ENCODE peak calls at places on chromosomes 1 and 21, in five cellular contexts. G is PC-3, X is GM23248, N is HCT116, T is fibroblast of lung. B is an unnamed sample.

GRCh38 chr1:232471250-232471649 is 158.7 kb downstream of the SIPA1L2 start:
- DNase-seq in N (no peak), X (no peak), G (peak), T (no peak), B (peak)

GRCh38 chr1:9127395-9128160 is 1.3 kb downstream of the GPR157 start:
- DNase-seq in N (no peak), G (peak), X (no peak), T (no peak), B (no peak)

GRCh38 chr1:61004269-61005003 is 77.9 kb upstream of the NFIA start:
- DNase-seq in G (no peak), T (no peak), X (no peak), N (no peak), B (no peak)

GRCh38 chr21:36186506-36187399 is 30.1 kb downstream of the DOP1B start:
- DNase-seq in G (no peak), X (no peak), T (no peak), N (no peak), B (no peak)

GRCh38 chr1:14109276-14109635 is 409.3 kb downstream of the PRDM2 start:
- DNase-seq in T (no peak), G (no peak), N (no peak), X (no peak), B (no peak)

GRCh38 chr1:110800079-110800478 is 72.9 kb upstream of the CD53 start:
- DNase-seq in N (no peak), G (no peak), X (peak), T (no peak), B (no peak)

GRCh38 chr21:41802684-41803083 is 35.8 kb upstream of the RIPK4 start:
- DNase-seq in G (peak), T (peak), N (no peak), X (peak), B (no peak)

GRCh38 chr1:153651771-153652170 is 6.7 kb upstream of the SNAPIN start:
- DNase-seq in G (no peak), N (no peak), X (no peak), T (no peak), B (no peak)

GRCh38 chr1:177897601-177898376 is 72.1 kb downstream of the SEC16B start:
- DNase-seq in G (no peak), X (no peak), N (no peak), T (no peak), B (no peak)

GRCh38 chr1:21329209-21329844 is 39.1 kb upstream of the ECE1 start:
- DNase-seq in N (peak), X (no peak), T (no peak), G (peak), B (no peak)

GRCh38 chr1:226073184-226073950 is 10.9 kb downstream of the H3-3A start:
- DNase-seq in T (no peak), N (no peak), G (no peak), X (no peak), B (no peak)

GRCh38 chr1:40944326-40944725 is 35.2 kb upstream of the CTPS1 start:
- DNase-seq in G (peak), T (peak), X (peak), N (no peak), B (no peak)

GRCh38 chr1:241639653-241640148 is 468 bp downstream of the CHML start:
- DNase-seq in T (peak), G (no peak), X (peak), N (no peak), B (no peak)

GRCh38 chr1:205575294-205575885 is 56.4 kb downstream of the ELK4 start:
- DNase-seq in N (no peak), G (no peak), T (no peak), X (no peak), B (no peak)

GRCh38 chr1:56450004-56450666 is 129.2 kb downstream of the PLPP3 start:
- DNase-seq in T (no peak), N (no peak), X (no peak), G (no peak), B (no peak)

GRCh38 chr1:205600085-205600484 is 31.7 kb downstream of the ELK4 start:
- DNase-seq in T (peak), N (no peak), G (peak), X (peak), B (no peak)

GRCh38 chr1:167401260-167401873 is 117.0 kb downstream of the CD247 start:
- DNase-seq in G (peak), X (peak), T (peak), N (peak), B (no peak)

GRCh38 chr1:156073740-156074139 is 8.5 kb downstream of the MEX3A start:
- DNase-seq in X (no peak), N (no peak), G (no peak), T (no peak), B (no peak)

GRCh38 chr1:78492376-78492950 is 1.7 kb downstream of the PTGFR start:
- DNase-seq in T (no peak), N (no peak), G (peak), X (peak), B (no peak)

GRCh38 chr1:156376146-156376545 is 7.1 kb downstream of the RHBG start:
- DNase-seq in G (no peak), T (peak), N (no peak), X (peak), B (peak)

GRCh38 chr1:58204284-58204683 is 342.2 kb downstream of the OMA1 start:
- DNase-seq in T (no peak), N (no peak), X (peak), G (no peak), B (no peak)

GRCh38 chr1:220335668-220336067 is 63.4 kb upstream of the RAB3GAP2 start:
- DNase-seq in X (no peak), G (peak), T (no peak), N (no peak), B (no peak)

GRCh38 chr1:38474738-38475623 is 384.6 kb downstream of the RRAGC start:
- DNase-seq in X (no peak), N (no peak), T (no peak), G (no peak), B (no peak)

GRCh38 chr1:8661185-8662110 is 156.0 kb downstream of the RERE start:
- DNase-seq in T (peak), G (peak), N (no peak), X (peak), B (peak)

GRCh38 chr21:44513389-44514217 is 26.4 kb downstream of the KRTAP10-1 start:
- DNase-seq in T (no peak), X (no peak), N (no peak), G (peak), B (no peak)

GRCh38 chr1:200034821-200035396 is 7.4 kb downstream of the NR5A2 start:
- DNase-seq in T (peak), G (no peak), N (no peak), X (peak), B (no peak)

GRCh38 chr1:114618606-114619005 is 37.2 kb upstream of the BCAS2 start:
- DNase-seq in T (no peak), X (no peak), N (no peak), G (no peak), B (no peak)

GRCh38 chr21:17636711-17637110 is 24.0 kb upstream of the BTG3 start:
- DNase-seq in T (no peak), X (peak), G (no peak), N (no peak), B (no peak)

GRCh38 chr1:109837852-109838570 is 72.6 kb upstream of the CSF1 start:
- DNase-seq in T (no peak), N (no peak), X (no peak), G (no peak), B (no peak)

GRCh38 chr1:46186076-46186475 is 9.8 kb upstream of the P3R3URF start:
- DNase-seq in T (no peak), G (no peak), X (no peak), N (no peak), B (no peak)

GRCh38 chr1:43493661-43494450 is 36.8 kb upstream of the PTPRF start:
- DNase-seq in N (no peak), T (peak), G (no peak), X (no peak), B (peak)

GRCh38 chr1:99170516-99170915 is 93.8 kb upstream of the PLPPR4 start:
- DNase-seq in T (peak), N (no peak), X (peak), G (peak), B (no peak)

DNA sequence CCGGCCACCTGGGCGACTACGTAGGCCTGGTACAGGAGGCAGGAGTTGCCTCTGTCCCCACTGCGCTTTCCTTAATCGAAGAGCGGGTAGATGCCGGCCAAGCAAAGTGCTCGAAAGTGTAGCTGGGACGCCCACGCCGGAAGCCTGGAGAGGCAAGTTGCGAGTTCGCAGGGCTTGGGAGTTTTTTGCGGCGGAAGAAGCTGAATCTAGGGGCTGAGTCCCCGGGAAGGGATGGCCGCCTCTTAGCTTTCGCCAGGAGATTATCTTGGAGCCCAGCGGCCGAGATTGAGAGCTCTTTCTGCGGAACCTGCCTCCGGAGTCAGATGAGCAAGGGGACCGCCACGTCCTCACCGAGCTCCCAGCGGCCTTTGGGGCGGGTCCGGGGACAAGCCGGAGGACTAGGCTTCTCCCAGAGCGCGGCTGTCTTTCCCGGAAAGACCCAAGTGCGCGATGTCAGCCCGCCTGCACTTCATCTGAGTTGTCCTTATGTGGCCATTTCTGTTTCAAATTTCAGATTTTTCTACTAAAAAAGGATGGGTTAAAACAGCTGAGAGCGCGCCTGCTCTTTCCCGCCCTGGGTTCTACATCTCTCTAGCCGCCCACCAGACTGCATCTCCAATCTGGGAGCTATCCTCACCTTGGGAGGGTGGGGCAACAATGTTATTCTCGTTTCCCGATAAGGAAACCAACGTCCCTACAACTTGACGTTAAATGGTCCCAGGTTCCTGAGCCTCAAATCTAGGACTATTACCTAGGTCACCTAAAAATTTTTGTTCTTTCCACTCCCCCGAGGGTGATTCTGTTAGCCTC is 12.4 kb upstream of the TBX15 start:
- DNase-seq in T (no peak), N (no peak), G (no peak), X (peak), B (no peak)
- TF ChIP-seq EZH2 in T (peak), N (no peak), G (no peak), X (no peak), B (no peak)

GRCh38 chr1:18647681-18648214 is 17.1 kb downstream of the PAX7 start:
- DNase-seq in N (no peak), X (no peak), T (no peak), G (no peak), B (no peak)
- TF ChIP-seq EZH2 in N (no peak), X (no peak), T (no peak), G (no peak), B (no peak)

GRCh38 chr1:1197551-1198422 is 8.6 kb downstream of the TNFRSF18 start:
- DNase-seq in X (no peak), N (no peak), T (no peak), G (no peak), B (no peak)

GRCh38 chr1:1198423-1199140 is 7.8 kb downstream of the TNFRSF18 start:
- DNase-seq in T (no peak), N (no peak), G (no peak), X (no peak), B (no peak)

GRCh38 chr1:1197188-1197500 is 9.2 kb downstream of the TNFRSF18 start:
- DNase-seq in N (no peak), X (no peak), T (no peak), G (no peak), B (no peak)

GRCh38 chr1:1194723-1195122 is 11.7 kb downstream of the TNFRSF18 start:
- DNase-seq in T (peak), X (no peak), N (no peak), G (no peak), B (no peak)

DNA sequence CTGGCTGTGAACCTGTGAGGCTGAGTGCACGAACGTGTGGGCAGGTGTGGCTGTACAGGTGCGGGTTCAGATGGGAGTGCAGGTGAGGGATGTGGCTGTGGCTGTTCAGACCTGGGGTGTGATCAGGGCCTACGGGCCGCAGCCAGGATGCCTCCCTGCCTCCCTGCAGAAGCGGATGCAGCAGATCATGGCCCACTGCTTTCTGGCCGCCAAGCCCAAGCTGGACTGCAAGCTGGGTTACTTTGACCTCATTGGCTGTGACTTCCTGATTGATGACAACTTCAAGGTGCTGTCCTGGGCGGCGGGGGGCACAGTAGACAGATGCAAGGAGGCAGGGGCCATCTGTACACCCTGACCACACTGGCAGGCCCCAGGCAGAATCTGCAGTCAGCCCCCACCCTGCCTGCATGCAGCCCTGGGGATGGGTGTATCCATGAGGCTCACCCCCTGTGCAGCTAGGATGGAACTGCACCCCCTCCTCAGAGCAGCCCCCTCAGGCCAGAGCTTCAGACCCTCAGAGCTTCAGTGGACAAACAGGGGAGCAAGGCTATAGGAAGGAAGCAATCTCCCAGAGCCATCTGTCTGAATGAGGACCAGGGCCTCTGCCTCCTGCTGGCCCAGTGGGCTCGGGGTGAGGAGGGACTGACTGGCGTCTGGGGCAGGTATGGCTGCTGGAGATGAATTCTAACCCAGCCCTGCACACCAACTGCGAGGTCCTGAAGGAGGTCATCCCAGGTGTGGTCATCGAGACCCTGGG is 9.8 kb downstream of the TNFRSF18 start:
- DNase-seq in G (no peak), N (no peak), T (no peak), X (no peak), B (no peak)
- TF ChIP-seq EZH2 in G (no peak), N (no peak), T (no peak), X (no peak), B (no peak)

GRCh38 chr1:18955116-18955441 is 1.4 kb downstream of the IFFO2 start:
- DNase-seq in N (no peak), G (no peak), X (no peak), T (no peak), B (no peak)

GRCh38 chr1:18959591-18959990 is 3.1 kb upstream of the IFFO2 start:
- DNase-seq in T (no peak), G (no peak), X (no peak), N (no peak), B (no peak)

GRCh38 chr1:18956189-18957135 is at the start of gene IFFO2:
- DNase-seq in G (peak), T (peak), X (peak), N (peak), B (no peak)

GRCh38 chr1:18955442-18956188 is 861 bp downstream of the IFFO2 start:
- DNase-seq in N (no peak), G (peak), X (peak), T (no peak), B (no peak)

GRCh38 chr1:18957532-18958295 is 1.2 kb upstream of the IFFO2 start:
- DNase-seq in X (no peak), T (no peak), N (no peak), G (no peak), B (no peak)
- TF ChIP-seq EZH2 in X (no peak), T (no peak), N (no peak), G (no peak), B (no peak)

DNA sequence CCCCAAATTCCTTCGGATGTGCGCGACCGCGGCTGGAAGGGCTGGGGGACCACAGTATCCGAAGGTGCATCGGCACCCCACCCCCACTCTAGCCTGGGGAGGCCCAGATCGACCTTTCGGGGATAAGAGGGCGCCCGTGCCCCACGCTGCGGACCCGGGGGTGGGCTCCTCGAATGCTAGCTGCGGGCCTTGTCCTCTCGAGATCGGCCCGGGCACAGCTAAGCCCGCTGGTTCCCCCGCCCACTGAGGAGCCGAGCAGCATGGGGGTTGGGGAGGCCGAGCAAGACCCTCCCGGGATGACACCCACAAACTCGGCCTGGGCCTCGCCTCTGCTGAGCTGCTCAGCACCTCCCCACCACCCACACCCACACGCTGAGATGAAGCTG is 653 bp upstream of the IFFO2 start:
- DNase-seq in X (peak), T (no peak), G (no peak), N (no peak), B (no peak)
- TF ChIP-seq EZH2 in X (no peak), T (no peak), G (no peak), N (no peak), B (no peak)

GRCh38 chr21:46099476-46099875 is 1.6 kb downstream of the COL6A2 start:
- DNase-seq in G (peak), N (no peak), X (peak), T (peak), B (no peak)
- TF ChIP-seq EZH2 in G (no peak), N (no peak), X (no peak), T (no peak), B (no peak)

DNA sequence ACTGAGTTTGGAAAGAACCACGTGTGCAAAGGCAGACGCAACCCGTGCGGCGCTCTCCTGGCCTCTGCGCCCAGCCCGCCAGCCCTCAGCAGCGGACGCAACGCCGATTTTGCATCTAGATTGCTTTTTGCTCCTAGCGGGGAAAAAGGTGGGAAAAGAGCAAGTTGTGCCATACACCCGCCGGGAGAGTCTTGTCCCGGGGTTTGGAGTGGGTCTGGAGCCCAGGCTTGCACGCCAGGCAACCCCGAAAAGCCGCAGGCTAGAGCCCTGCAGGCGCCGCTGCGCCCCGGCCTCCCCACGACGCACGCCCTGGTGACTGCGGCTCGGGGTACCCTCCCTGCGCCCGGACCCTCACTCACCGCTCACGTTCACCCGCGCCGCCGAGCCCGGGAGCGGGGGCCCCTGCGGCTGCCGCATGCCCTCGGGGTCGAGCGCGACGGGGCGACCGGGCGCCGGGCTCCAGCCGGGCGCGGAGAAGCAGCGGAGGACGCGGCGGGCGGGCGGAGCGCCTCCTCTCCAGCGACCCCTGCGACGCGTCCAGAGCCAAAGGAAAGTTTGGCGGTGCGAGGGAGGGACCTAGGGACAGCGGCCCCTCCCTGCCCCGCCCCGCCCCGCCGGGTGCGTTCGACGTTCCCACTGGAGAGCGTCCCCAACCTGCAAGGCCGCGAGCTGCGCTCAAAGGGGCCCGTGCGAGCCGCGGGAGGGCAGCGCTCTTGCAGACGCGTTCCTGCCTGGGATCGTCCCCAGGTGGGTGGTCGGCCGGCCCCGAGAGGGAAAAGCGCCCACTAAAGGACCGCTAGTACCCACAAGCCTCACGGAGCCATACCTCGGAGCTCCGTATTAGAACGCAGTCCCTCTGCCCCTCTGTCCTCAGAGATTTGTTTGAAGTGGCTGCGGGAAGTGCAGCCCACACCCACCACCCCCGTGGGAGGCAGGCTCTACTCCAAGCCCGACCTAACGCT is at the start of gene LPAR3:
- DNase-seq in X (peak), G (peak), T (peak), N (peak), B (no peak)
- TF ChIP-seq EZH2 in X (no peak), G (no peak), T (peak), N (no peak), B (no peak)

DNA sequence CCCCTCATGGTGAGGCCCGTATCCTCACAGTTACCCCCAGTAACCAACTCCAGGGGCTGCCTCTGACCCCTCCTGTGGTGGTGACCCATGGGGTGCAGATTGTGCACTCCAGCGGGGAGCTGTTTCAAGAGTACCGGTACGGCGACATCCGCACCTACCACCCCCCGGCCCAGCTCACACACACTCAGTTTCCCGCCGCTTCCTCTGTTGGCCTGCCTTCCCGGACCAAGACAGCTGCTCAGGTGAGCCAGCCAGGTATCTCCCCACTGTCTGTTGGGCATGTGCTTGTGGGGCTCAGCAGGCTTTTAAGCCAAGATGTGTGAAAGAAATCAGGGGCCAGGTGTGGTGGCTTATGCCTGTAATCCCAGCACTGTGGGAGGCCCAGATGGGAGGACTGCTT is 39.9 kb downstream of the ZBTB17 start:
- DNase-seq in T (no peak), X (no peak), N (no peak), G (no peak), B (no peak)
- TF ChIP-seq EZH2 in T (no peak), X (no peak), N (no peak), G (no peak), B (no peak)

GRCh38 chr1:47711211-47711847 is 273.5 kb downstream of the FOXD2 start:
- DNase-seq in T (no peak), G (no peak), X (no peak), N (no peak), B (no peak)

GRCh38 chr1:47713333-47713953 is 275.6 kb downstream of the FOXD2 start:
- DNase-seq in G (no peak), T (no peak), N (no peak), X (no peak), B (no peak)

GRCh38 chr1:47710075-47711071 is 272.5 kb downstream of the FOXD2 start:
- DNase-seq in X (peak), G (peak), T (peak), N (peak), B (no peak)

GRCh38 chr1:47712596-47713299 is 274.9 kb downstream of the FOXD2 start:
- DNase-seq in X (no peak), N (no peak), T (no peak), G (no peak), B (no peak)

GRCh38 chr1:47711848-47712492 is 274.1 kb downstream of the FOXD2 start:
- DNase-seq in N (no peak), T (no peak), X (no peak), G (no peak), B (no peak)
- TF ChIP-seq EZH2 in N (no peak), T (no peak), X (no peak), G (no peak), B (no peak)

B was measured in SK-N-MC.